ENCODE peak calls at places on chromosomes 2 and 18, in six cellular contexts. One of them, this sample, is unnamed.
A peak's percentile ranks its signal among the peaks of the same experiment; 100 is the strongest.

GRCh38 chr2:237058423-237058822 is 27.3 kb upstream of the COPS8 start:
- DNase-seq in GM12865: no peak
- DNase-seq in DMS79: no peak
- DNase-seq in AG09309: no peak
- DNase-seq in NCI-H1092: no peak
- DNase-seq in EH: no peak
- DNase-seq in this sample: no peak

GRCh38 chr2:102016399-102016955 is 24.7 kb downstream of the IL1R2 start:
- DNase-seq in GM12865: no peak
- DNase-seq in DMS79: no peak
- DNase-seq in AG09309: no peak
- DNase-seq in NCI-H1092: no peak
- DNase-seq in EH: no peak
- DNase-seq in this sample: no peak

GRCh38 chr2:96131152-96131817 is 7.0 kb downstream of the ASTL start:
- DNase-seq in GM12865: no peak
- DNase-seq in DMS79: no peak
- DNase-seq in AG09309: no peak
- DNase-seq in NCI-H1092: no peak
- DNase-seq in EH: no peak
- DNase-seq in this sample: no peak

GRCh38 chr18:55878224-55878623 is 290.2 kb upstream of the TCF4 start:
- DNase-seq in GM12865: no peak
- DNase-seq in DMS79: no peak
- DNase-seq in AG09309: no peak
- DNase-seq in NCI-H1092: no peak
- DNase-seq in EH: peak; percentile 22
- DNase-seq in this sample: peak; percentile 41

GRCh38 chr18:73896685-73897084 is 250.9 kb downstream of the FBXO15 start:
- DNase-seq in GM12865: peak; percentile 7
- DNase-seq in DMS79: no peak
- DNase-seq in AG09309: no peak
- DNase-seq in NCI-H1092: no peak
- DNase-seq in EH: no peak
- DNase-seq in this sample: no peak

GRCh38 chr18:61546598-61546997 is 213.4 kb downstream of the CDH20 start:
- DNase-seq in GM12865: no peak
- DNase-seq in DMS79: no peak
- DNase-seq in AG09309: peak; percentile 46
- DNase-seq in NCI-H1092: no peak
- DNase-seq in EH: peak; percentile 91
- DNase-seq in this sample: peak; percentile 91

GRCh38 chr2:28084564-28084963 is 194.0 kb downstream of the BABAM2 start:
- DNase-seq in GM12865: no peak
- DNase-seq in DMS79: no peak
- DNase-seq in AG09309: no peak
- DNase-seq in NCI-H1092: no peak
- DNase-seq in EH: peak; percentile 33
- DNase-seq in this sample: peak; percentile 59

GRCh38 chr18:46226461-46226860 is 122.3 kb downstream of the HAUS1 start:
- DNase-seq in GM12865: no peak
- DNase-seq in DMS79: no peak
- DNase-seq in AG09309: peak; percentile 81
- DNase-seq in NCI-H1092: no peak
- DNase-seq in EH: peak; percentile 90
- DNase-seq in this sample: peak; percentile 32

GRCh38 chr2:121237980-121238665 is 46.9 kb downstream of the TFCP2L1 start:
- DNase-seq in GM12865: no peak
- DNase-seq in DMS79: no peak
- DNase-seq in AG09309: no peak
- DNase-seq in NCI-H1092: no peak
- DNase-seq in EH: peak; percentile 11
- DNase-seq in this sample: peak; percentile 6

GRCh38 chr2:189763908-189764661 is 1.5 kb upstream of the OSGEPL1 start:
- DNase-seq in GM12865: peak; percentile 5
- DNase-seq in DMS79: no peak
- DNase-seq in AG09309: no peak
- DNase-seq in NCI-H1092: no peak
- DNase-seq in EH: peak; percentile 24
- DNase-seq in this sample: peak; percentile 37

GRCh38 chr18:26190506-26190905 is 35.7 kb upstream of the TAF4B start:
- DNase-seq in GM12865: peak; percentile 89
- DNase-seq in DMS79: no peak
- DNase-seq in AG09309: no peak
- DNase-seq in NCI-H1092: no peak
- DNase-seq in EH: no peak
- DNase-seq in this sample: no peak

GRCh38 chr2:186542002-186542401 is 47.9 kb upstream of the ITGAV start:
- DNase-seq in GM12865: no peak
- DNase-seq in DMS79: no peak
- DNase-seq in AG09309: no peak
- DNase-seq in NCI-H1092: no peak
- DNase-seq in EH: no peak
- DNase-seq in this sample: no peak

GRCh38 chr2:36322108-36322507 is 33.5 kb upstream of the CRIM1 start:
- DNase-seq in GM12865: no peak
- DNase-seq in DMS79: no peak
- DNase-seq in AG09309: peak; percentile 41
- DNase-seq in NCI-H1092: no peak
- DNase-seq in EH: peak; percentile 61
- DNase-seq in this sample: peak; percentile 52

GRCh38 chr2:178482437-178482836 is 2.2 kb downstream of the PLEKHA3 start:
- DNase-seq in GM12865: peak; percentile 78
- DNase-seq in DMS79: peak; percentile 3
- DNase-seq in AG09309: no peak
- DNase-seq in NCI-H1092: no peak
- DNase-seq in EH: no peak
- DNase-seq in this sample: peak; percentile 15

GRCh38 chr2:62923242-62923641 is 127.4 kb upstream of the OTX1 start:
- DNase-seq in GM12865: no peak
- DNase-seq in DMS79: no peak
- DNase-seq in AG09309: no peak
- DNase-seq in NCI-H1092: no peak
- DNase-seq in EH: no peak
- DNase-seq in this sample: no peak

GRCh38 chr18:75472391-75472790 is 44.9 kb upstream of the SMIM21 start:
- DNase-seq in GM12865: no peak
- DNase-seq in DMS79: no peak
- DNase-seq in AG09309: no peak
- DNase-seq in NCI-H1092: no peak
- DNase-seq in EH: no peak
- DNase-seq in this sample: no peak

GRCh38 chr2:239012936-239013669 is 165.2 kb downstream of the TWIST2 start:
- DNase-seq in GM12865: no peak
- DNase-seq in DMS79: no peak
- DNase-seq in AG09309: no peak
- DNase-seq in NCI-H1092: no peak
- DNase-seq in EH: no peak
- DNase-seq in this sample: no peak